ENCODE peak calls at places on chromosomes 12 and 14, in seven cellular contexts. A is mesendoderm, H is H9, W is AG04450, L is endothelial cell of umbilical vein, P is ascending aorta, B is PC-3. U is an unnamed sample.

GRCh38 chr12:70448371-70448770 is 82.3 kb downstream of the KCNMB4 start:
- DNase-seq in A (no peak), H (no peak), W (no peak), L (no peak), P (no peak), B (peak; percentile 24), U (no peak)

GRCh38 chr14:89855961-89856360 is 98.6 kb downstream of the EFCAB11 start:
- DNase-seq in A (no peak), H (no peak), W (peak; percentile 43), L (peak; percentile 55), P (no peak), B (peak; percentile 73), U (no peak)

GRCh38 chr14:34365309-34365915 is 96.6 kb downstream of the SPTSSA start:
- DNase-seq in A (no peak), H (no peak), W (no peak), L (peak; percentile 12), P (no peak), B (peak; percentile 29), U (no peak)

GRCh38 chr14:103884854-103885253 is 37.5 kb upstream of the PPP1R13B start:
- DNase-seq in A (no peak), H (no peak), W (no peak), L (no peak), P (no peak), B (no peak), U (no peak)

GRCh38 chr12:120833849-120834248 is 70.3 kb downstream of the SPPL3 start:
- DNase-seq in A (no peak), H (no peak), W (peak; percentile 6), L (no peak), P (no peak), B (no peak), U (no peak)

GRCh38 chr12:115636546-115636945 is 640.9 kb downstream of the MED13L start:
- DNase-seq in A (no peak), H (no peak), W (no peak), L (no peak), P (no peak), B (no peak), U (no peak)

GRCh38 chr14:31380106-31380505 is 40.2 kb downstream of the HEATR5A start:
- DNase-seq in A (no peak), H (no peak), W (no peak), L (no peak), P (no peak), B (no peak), U (no peak)

GRCh38 chr12:74689071-74689655 is 151.5 kb downstream of the ATXN7L3B start:
- DNase-seq in A (peak; percentile 43), H (no peak), W (peak; percentile 8), L (peak; percentile 49), P (no peak), B (peak; percentile 65), U (no peak)

GRCh38 chr12:70660620-70661219 is 23.5 kb upstream of the PTPRB start:
- DNase-seq in A (no peak), H (no peak), W (no peak), L (peak; percentile 57), P (no peak), B (peak; percentile 82), U (no peak)

GRCh38 chr14:91232052-91232451 is 12.5 kb downstream of the GPR68 start:
- DNase-seq in A (no peak), H (no peak), W (no peak), L (no peak), P (no peak), B (no peak), U (no peak)

GRCh38 chr12:95337176-95337575 is 119.6 kb downstream of the VEZT start:
- DNase-seq in A (no peak), H (no peak), W (no peak), L (no peak), P (no peak), B (no peak), U (no peak)

GRCh38 chr12:95335948-95336347 is 118.3 kb downstream of the VEZT start:
- DNase-seq in A (no peak), H (no peak), W (no peak), L (no peak), P (no peak), B (peak; percentile 30), U (no peak)

GRCh38 chr12:95342008-95342407 is 124.4 kb downstream of the VEZT start:
- DNase-seq in A (no peak), H (no peak), W (no peak), L (no peak), P (no peak), B (no peak), U (no peak)

GRCh38 chr12:95336387-95337067 is 118.9 kb downstream of the VEZT start:
- DNase-seq in A (peak; percentile 94), H (peak; percentile 91), W (peak; percentile 70), L (peak; percentile 91), P (peak; percentile 82), B (peak; percentile 92), U (peak; percentile 95)

GRCh38 chr12:95339086-95339788 is 121.6 kb downstream of the VEZT start:
- DNase-seq in A (no peak), H (no peak), W (no peak), L (no peak), P (no peak), B (peak; percentile 80), U (no peak)
- H3K27ac ChIP-seq in A (no peak overlapping the region), H (no peak overlapping the region), W (no peak overlapping the region), L (no peak overlapping the region), P (no peak overlapping the region), B (peak overlapping the region; percentile 7), U (no peak overlapping the region)

GRCh38 chr12:105567061-105567460 is 236.6 kb downstream of the C12orf75 start:
- DNase-seq in A (no peak), H (no peak), W (no peak), L (no peak), P (no peak), B (no peak), U (no peak)
- H3K27ac ChIP-seq in A (no peak overlapping the region), H (no peak overlapping the region), W (no peak overlapping the region), L (no peak overlapping the region), P (no peak overlapping the region), B (no peak overlapping the region), U (no peak overlapping the region)

DNA sequence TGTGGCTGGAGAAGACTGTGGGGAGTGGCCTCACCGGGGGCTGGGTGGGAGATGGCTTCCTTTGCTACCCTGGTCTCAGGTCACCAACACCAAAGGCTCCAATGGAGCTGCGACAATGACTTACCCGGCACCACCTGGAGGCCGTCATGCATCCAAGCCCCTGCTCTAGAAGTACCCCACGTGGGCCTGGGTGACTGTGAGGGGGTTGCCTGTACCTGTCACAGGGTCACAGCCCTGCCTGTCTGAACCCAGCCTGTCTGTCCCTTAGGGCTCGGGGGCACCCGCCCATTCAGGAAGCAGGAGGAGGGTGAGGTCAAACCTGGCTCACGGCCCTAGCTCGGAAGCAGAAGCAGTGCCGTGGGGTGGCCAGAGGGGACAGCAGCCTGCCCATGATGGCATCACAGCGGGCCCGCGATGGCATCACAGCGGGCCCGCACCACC is 18.9 kb downstream of the ABCB9 start:
- DNase-seq in A (no peak), H (no peak), W (no peak), L (peak; percentile 15), P (no peak), B (no peak), U (no peak)
- H3K27ac ChIP-seq in A (no peak overlapping the region), H (no peak overlapping the region), W (peak overlapping the region; percentile 91), L (peak overlapping the region; percentile 85), P (peak overlapping the region; percentile 75), B (peak overlapping the region; percentile 94), U (no peak overlapping the region)

GRCh38 chr12:123433615-123434014 is 2.9 kb downstream of the RILPL2 start:
- DNase-seq in A (no peak), H (no peak), W (no peak), L (no peak), P (no peak), B (no peak), U (no peak)

GRCh38 chr12:123427036-123427769 is 9.3 kb downstream of the RILPL2 start:
- DNase-seq in A (no peak), H (no peak), W (no peak), L (no peak), P (no peak), B (no peak), U (no peak)

GRCh38 chr12:123436017-123436964 is at the start of gene RILPL2:
- DNase-seq in A (peak; percentile 77), H (peak; percentile 85), W (no peak), L (peak; percentile 77), P (peak; percentile 96), B (peak; percentile 64), U (peak; percentile 95)

GRCh38 chr12:123435636-123436016 is 858 bp downstream of the RILPL2 start:
- DNase-seq in A (no peak), H (no peak), W (no peak), L (no peak), P (no peak), B (no peak), U (no peak)

GRCh38 chr12:123431951-123432886 is 4.3 kb downstream of the RILPL2 start:
- DNase-seq in A (no peak), H (no peak), W (no peak), L (peak; percentile 33), P (no peak), B (no peak), U (no peak)
- H3K27ac ChIP-seq in A (no peak overlapping the region), H (no peak overlapping the region), W (no peak overlapping the region), L (no peak overlapping the region), P (peak overlapping the region; percentile 86), B (no peak overlapping the region), U (no peak overlapping the region)

DNA sequence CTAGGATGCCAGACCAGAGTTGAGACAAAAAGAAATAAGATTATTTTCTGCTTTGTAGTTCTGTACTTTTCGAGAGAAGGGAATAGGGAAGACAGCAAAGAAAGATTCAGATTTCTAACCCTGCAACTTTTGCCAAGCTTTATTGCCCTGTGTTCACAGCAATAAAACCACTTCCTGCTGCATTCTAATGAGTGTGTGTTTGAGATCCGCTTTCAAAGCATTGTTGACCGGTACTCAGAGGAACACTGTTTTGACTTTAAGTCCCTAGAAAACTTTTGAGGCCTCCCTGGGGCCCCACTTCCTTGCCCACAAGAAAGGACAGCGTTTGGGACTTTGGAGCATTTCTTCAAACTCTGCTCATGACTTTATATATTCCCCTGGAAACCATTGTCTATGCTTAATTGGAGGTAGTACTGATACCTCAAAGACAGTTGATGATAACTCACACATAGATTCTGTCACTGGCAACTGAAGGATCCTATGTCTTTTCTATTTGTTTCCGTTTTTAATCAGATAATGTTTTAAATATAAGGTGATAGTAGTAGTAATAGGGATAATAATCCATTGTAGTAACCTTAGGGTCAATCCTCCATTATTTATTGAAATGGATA is 1.3 kb downstream of the RNASE6 start:
- DNase-seq in A (no peak), H (no peak), W (no peak), L (peak; percentile 56), P (no peak), B (peak; percentile 31), U (no peak)
- H3K27ac ChIP-seq in A (no peak overlapping the region), H (no peak overlapping the region), W (no peak overlapping the region), L (no peak overlapping the region), P (no peak overlapping the region), B (no peak overlapping the region), U (peak overlapping the region; percentile 19)

GRCh38 chr12:103928736-103929050 is 1.5 kb upstream of the HSP90B1 start:
- DNase-seq in A (no peak), H (no peak), W (no peak), L (no peak), P (peak; percentile 66), B (no peak), U (no peak)
- H3K27ac ChIP-seq in A (no peak overlapping the region), H (peak overlapping the region; percentile 51), W (peak overlapping the region; percentile 97), L (peak overlapping the region; percentile 91), P (peak overlapping the region; percentile 95), B (peak overlapping the region; percentile 78), U (no peak overlapping the region)

GRCh38 chr14:99226687-99227086 is 45.3 kb downstream of the BCL11B start:
- DNase-seq in A (no peak), H (no peak), W (no peak), L (no peak), P (no peak), B (no peak), U (no peak)
- H3K27ac ChIP-seq in A (no peak overlapping the region), H (no peak overlapping the region), W (no peak overlapping the region), L (no peak overlapping the region), P (no peak overlapping the region), B (no peak overlapping the region), U (no peak overlapping the region)

GRCh38 chr12:124514145-124514995 is 53.0 kb downstream of the NCOR2 start:
- DNase-seq in A (no peak), H (no peak), W (no peak), L (no peak), P (no peak), B (no peak), U (no peak)
- H3K27ac ChIP-seq in A (no peak overlapping the region), H (no peak overlapping the region), W (peak overlapping the region; percentile 11), L (peak overlapping the region; percentile 94), P (no peak overlapping the region), B (no peak overlapping the region), U (no peak overlapping the region)